ENCODE peak calls at places on chromosomes 6 and 20, in four cellular contexts. W is adrenal gland, K is WERI-Rb-1, P is heart right ventricle. Z is an unnamed sample.

GRCh38 chr6:159038914-159039884 is 5.6 kb downstream of the TAGAP start:
- DNase-seq in W (no peak), K (no peak), P (no peak), Z (peak)

GRCh38 chr6:98927534-98927933 is 20.2 kb downstream of the FBXL4 start:
- DNase-seq in W (no peak), K (no peak), P (peak), Z (no peak)

GRCh38 chr6:63804381-63804956 is 168.9 kb downstream of the PHF3 start:
- DNase-seq in W (no peak), K (no peak), P (no peak), Z (peak)

GRCh38 chr6:87756858-87757257 is 54.8 kb upstream of the AKIRIN2 start:
- DNase-seq in W (peak), K (peak), P (no peak), Z (peak)

GRCh38 chr6:80440496-80441160 is 334.2 kb downstream of the BCKDHB start:
- DNase-seq in W (no peak), K (no peak), P (no peak), Z (no peak)

GRCh38 chr6:30810813-30811329 is 66.5 kb upstream of the IER3 start:
- DNase-seq in W (no peak), K (no peak), P (no peak), Z (no peak)

GRCh38 chr6:83824388-83824801 is 28.8 kb upstream of the RIPPLY2 start:
- DNase-seq in W (no peak), K (no peak), P (no peak), Z (peak)

GRCh38 chr6:128822271-128822670 is 60.7 kb upstream of the LAMA2 start:
- DNase-seq in W (no peak), K (no peak), P (peak), Z (peak)

GRCh38 chr6:79440590-79440989 is 96.6 kb downstream of the LCA5 start:
- DNase-seq in W (no peak), K (no peak), P (no peak), Z (no peak)

GRCh38 chr6:39865011-39865888 is 69.0 kb downstream of the MOCS1 start:
- DNase-seq in W (peak), K (peak), P (peak), Z (peak)

GRCh38 chr20:20831794-20832193 is 119.3 kb upstream of the RALGAPA2 start:
- DNase-seq in W (no peak), K (no peak), P (no peak), Z (no peak)

GRCh38 chr6:44001318-44001868 is 125.9 kb downstream of the MRPL14 start:
- DNase-seq in W (no peak), K (peak), P (no peak), Z (no peak)

GRCh38 chr6:36581716-36582115 is 12.4 kb upstream of the SRSF3 start:
- DNase-seq in W (no peak), K (no peak), P (no peak), Z (no peak)

GRCh38 chr6:132960720-132961119 is 146.4 kb downstream of the RPS12 start:
- DNase-seq in W (no peak), K (no peak), P (no peak), Z (no peak)

GRCh38 chr6:131054392-131055250 is 8.4 kb downstream of the EPB41L2 start:
- DNase-seq in W (no peak), K (no peak), P (no peak), Z (no peak)

GRCh38 chr20:45817652-45818194 is 5.3 kb downstream of the UBE2C start:
- DNase-seq in W (no peak), K (no peak), P (no peak), Z (peak)

GRCh38 chr6:63963756-63964315 is 328.2 kb downstream of the PHF3 start:
- DNase-seq in W (no peak), K (no peak), P (no peak), Z (no peak)

GRCh38 chr6:159042003-159042823 is 2.6 kb downstream of the TAGAP start:
- DNase-seq in W (peak), K (peak), P (peak), Z (peak)

GRCh38 chr6:122726649-122727048 is 52.9 kb upstream of the FABP7 start:
- DNase-seq in W (no peak), K (peak), P (no peak), Z (peak)

GRCh38 chr6:11329841-11330765 is 97.6 kb upstream of the NEDD9 start:
- DNase-seq in W (peak), K (no peak), P (no peak), Z (no peak)

GRCh38 chr6:34071884-34072379 is 74.0 kb downstream of the GRM4 start:
- DNase-seq in W (no peak), K (no peak), P (no peak), Z (no peak)

GRCh38 chr6:128302942-128303341 is 217.5 kb downstream of the PTPRK start:
- DNase-seq in W (no peak), K (no peak), P (no peak), Z (no peak)

GRCh38 chr6:17583811-17584210 is 16.3 kb upstream of the FAM8A1 start:
- DNase-seq in W (no peak), K (no peak), P (no peak), Z (no peak)

GRCh38 chr20:36827541-36828279 is 48.2 kb upstream of the TLDC2 start:
- DNase-seq in W (peak), K (no peak), P (peak), Z (no peak)

GRCh38 chr20:2131366-2131765 is 29.7 kb downstream of the STK35 start:
- DNase-seq in W (peak), K (no peak), P (no peak), Z (peak)

GRCh38 chr6:39574991-39575390 is 150.2 kb downstream of the KIF6 start:
- DNase-seq in W (no peak), K (no peak), P (no peak), Z (no peak)

GRCh38 chr6:166222631-166223030 is 55.0 kb upstream of the TBXT start:
- DNase-seq in W (no peak), K (no peak), P (no peak), Z (no peak)

GRCh38 chr20:23167436-23167835 is 81.3 kb upstream of the CD93 start:
- DNase-seq in W (no peak), K (no peak), P (no peak), Z (peak)

GRCh38 chr20:37388831-37389230 is 42.9 kb downstream of the SRC start:
- DNase-seq in W (no peak), K (no peak), P (no peak), Z (no peak)

GRCh38 chr6:38495511-38495910 is 144.2 kb downstream of the BTBD9 start:
- DNase-seq in W (no peak), K (no peak), P (no peak), Z (no peak)

GRCh38 chr20:2387180-2387577 is 6.5 kb downstream of the TGM6 start:
- DNase-seq in W (no peak), K (peak), P (no peak), Z (peak)

GRCh38 chr6:7431594-7432390 is 42.2 kb downstream of the RIOK1 start:
- DNase-seq in W (no peak), K (no peak), P (no peak), Z (peak)

GRCh38 chr6:33211666-33212422 is 3.5 kb downstream of the RING1 start:
- DNase-seq in W (no peak), K (peak), P (no peak), Z (no peak)

GRCh38 chr6:85273870-85274269 is 176.0 kb upstream of the NT5E start:
- DNase-seq in W (no peak), K (no peak), P (no peak), Z (no peak)

GRCh38 chr6:16496982-16497823 is 258.8 kb downstream of the GMPR start:
- DNase-seq in W (no peak), K (no peak), P (no peak), Z (peak)

GRCh38 chr20:1775117-1775516 is 117.5 kb upstream of the SIRPG start:
- DNase-seq in W (peak), K (no peak), P (no peak), Z (peak)

GRCh38 chr20:3543901-3544507 is 73.2 kb downstream of the ATRN start:
- DNase-seq in W (no peak), K (no peak), P (no peak), Z (peak)

GRCh38 chr6:81864124-81864523 is 111.6 kb upstream of the TENT5A start:
- DNase-seq in W (no peak), K (no peak), P (no peak), Z (no peak)

DNA sequence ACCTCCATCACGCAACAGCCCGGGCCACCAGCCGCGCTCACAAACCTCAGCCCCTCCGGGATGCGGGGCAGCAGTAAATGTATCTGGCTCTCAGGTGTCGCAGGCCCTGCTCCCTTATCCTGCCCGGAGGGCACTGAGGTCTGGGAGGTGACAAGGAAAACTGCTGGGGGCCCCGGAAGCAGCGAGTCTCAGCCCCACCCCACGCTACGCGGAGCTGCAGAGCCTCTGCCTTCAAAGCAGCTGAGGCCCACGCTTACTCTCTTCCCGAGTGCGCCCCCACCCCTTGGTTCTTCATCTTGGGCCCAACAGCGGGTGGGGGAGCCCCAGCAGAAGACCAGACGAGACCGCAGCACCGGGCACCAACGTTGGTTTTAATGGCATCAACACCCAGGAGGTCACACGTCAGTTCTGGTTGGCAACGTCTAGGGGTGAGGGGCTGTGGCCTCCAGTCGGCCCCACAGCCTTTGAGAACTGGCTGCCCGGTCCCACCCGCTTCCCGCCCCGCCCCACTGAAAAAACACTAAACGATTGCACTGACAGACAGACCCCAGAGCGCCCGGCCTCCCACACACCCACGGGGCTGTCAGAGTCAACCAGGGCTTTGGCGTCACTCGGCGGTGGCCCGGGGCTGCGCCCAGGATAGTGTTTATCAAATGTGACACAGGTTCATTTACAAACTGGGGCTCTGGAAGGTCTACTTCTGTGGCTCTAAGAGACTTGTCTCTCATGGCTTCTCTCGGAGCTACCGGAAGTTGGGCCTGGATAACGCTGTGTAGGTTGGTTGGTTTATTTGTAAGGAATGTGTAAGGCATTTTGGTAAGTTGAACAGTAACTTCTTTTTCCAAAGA is 43.7 kb downstream of the DSTN start:
- DNase-seq in W (peak), K (no peak), P (no peak), Z (no peak)
- H3K4me3 ChIP-seq in W (no peak), K (no peak), P (no peak), Z (no peak)

DNA sequence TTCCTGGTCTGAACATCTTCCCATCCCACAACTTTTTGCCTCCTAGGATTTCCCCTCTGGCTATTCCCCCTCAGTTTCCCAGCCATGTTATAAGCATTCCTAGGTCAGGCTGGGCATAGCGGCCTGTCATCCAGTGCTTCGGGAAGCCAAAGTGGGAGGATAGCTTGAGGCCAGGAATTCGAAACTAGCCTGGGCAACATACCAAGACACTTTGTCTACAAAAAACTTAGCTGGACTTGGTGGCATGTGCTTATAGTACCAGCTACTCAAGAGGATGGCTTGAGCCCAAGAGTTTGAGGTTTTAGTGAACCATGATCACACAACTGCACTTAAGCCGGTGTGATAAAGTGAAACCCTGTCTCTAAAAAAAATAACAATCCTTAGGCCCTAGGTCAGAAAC is 447.4 kb downstream of the KIF16B start:
- DNase-seq in W (no peak), K (no peak), P (peak), Z (no peak)
- H3K4me3 ChIP-seq in W (no peak), K (no peak), P (no peak), Z (no peak)

GRCh38 chr20:50689864-50690263 is 1.5 kb downstream of the RIPOR3 start:
- DNase-seq in W (peak), K (no peak), P (no peak), Z (peak)
- H3K4me3 ChIP-seq in W (peak), K (no peak), P (peak), Z (no peak)

GRCh38 chr20:58179432-58180099 is 48.9 kb downstream of the ANKRD60 start:
- DNase-seq in W (no peak), K (peak), P (peak), Z (peak)
- H3K4me3 ChIP-seq in W (peak), K (peak), P (no peak), Z (peak)